ENCODE peak calls at places on chromosome 12, in five cellular contexts. L is WTC11, F is K562, Q is HepG2, E is H1. T is an unnamed sample.

GRCh38 chr12:68332726-68333630 is 816 bp upstream of the MDM1 start:
- DNase-seq in L (no peak), F (no peak), Q (no peak), E (no peak), T (no peak)

GRCh38 chr12:45216983-45217485 is 1.1 kb downstream of the ANO6 start:
- DNase-seq in L (no peak), F (no peak), Q (no peak), E (no peak), T (no peak)

GRCh38 chr12:130713581-130713991 is 2.5 kb downstream of the RIMBP2 start:
- DNase-seq in L (no peak), F (no peak), Q (no peak), E (no peak), T (no peak)

GRCh38 chr12:10235761-10236631 is 23.3 kb downstream of the GABARAPL1 start:
- DNase-seq in L (no peak), F (peak), Q (peak), E (no peak), T (no peak)

GRCh38 chr12:104305349-104305748 is 1.8 kb downstream of the EID3 start:
- DNase-seq in L (no peak), F (no peak), Q (no peak), E (no peak), T (no peak)

GRCh38 chr12:92827836-92828431 is 101.2 kb downstream of the EEA1 start:
- DNase-seq in L (peak), F (peak), Q (peak), E (no peak), T (peak)

GRCh38 chr12:109777544-109777943 is 55.7 kb downstream of the TRPV4 start:
- DNase-seq in L (no peak), F (peak), Q (peak), E (no peak), T (peak)

GRCh38 chr12:95385246-95385645 is 88.7 kb upstream of the METAP2 start:
- DNase-seq in L (no peak), F (no peak), Q (no peak), E (no peak), T (no peak)

GRCh38 chr12:53182836-53183235 is 2.1 kb upstream of the CSAD start:
- DNase-seq in L (no peak), F (peak), Q (no peak), E (no peak), T (no peak)

GRCh38 chr12:121711925-121712461 is 559 bp upstream of the TMEM120B start:
- DNase-seq in L (peak), F (no peak), Q (peak), E (no peak), T (no peak)

GRCh38 chr12:21459474-21459873 is 22.0 kb downstream of the PYROXD1 start:
- DNase-seq in L (no peak), F (no peak), Q (no peak), E (no peak), T (no peak)

GRCh38 chr12:9032202-9032964 is 43.0 kb downstream of the KLRG1 start:
- DNase-seq in L (no peak), F (no peak), Q (no peak), E (no peak), T (no peak)

GRCh38 chr12:57368349-57369095 is 62.3 kb downstream of the R3HDM2 start:
- DNase-seq in L (no peak), F (no peak), Q (peak), E (no peak), T (no peak)

GRCh38 chr12:69824956-69825355 is at the start of gene MYRFL:
- DNase-seq in L (no peak), F (no peak), Q (no peak), E (no peak), T (no peak)

GRCh38 chr12:60169904-60170303 is 574.1 kb downstream of the SLC16A7 start:
- DNase-seq in L (no peak), F (no peak), Q (no peak), E (no peak), T (no peak)

GRCh38 chr12:122226366-122227222 is 742 bp upstream of the DIABLO start:
- DNase-seq in L (no peak), F (no peak), Q (no peak), E (no peak), T (no peak)

GRCh38 chr12:9651265-9651729 is 18.2 kb upstream of the CLEC2D start:
- DNase-seq in L (no peak), F (no peak), Q (no peak), E (no peak), T (no peak)

GRCh38 chr12:75390156-75390898 is 562 bp upstream of the GLIPR1L2 start:
- DNase-seq in L (no peak), F (no peak), Q (no peak), E (no peak), T (no peak)

GRCh38 chr12:67716817-67717216 is 68.3 kb downstream of the DYRK2 start:
- DNase-seq in L (no peak), F (no peak), Q (peak), E (no peak), T (no peak)

GRCh38 chr12:116861331-116861730 is 19.9 kb downstream of the HRK start:
- DNase-seq in L (no peak), F (no peak), Q (no peak), E (no peak), T (peak)

GRCh38 chr12:115963030-115963480 is 314.4 kb downstream of the MED13L start:
- DNase-seq in L (no peak), F (no peak), Q (no peak), E (no peak), T (no peak)

GRCh38 chr12:60173213-60174170 is 577.7 kb downstream of the SLC16A7 start:
- DNase-seq in L (no peak), F (no peak), Q (no peak), E (no peak), T (no peak)

GRCh38 chr12:78568326-78569020 is 296.1 kb upstream of the SYT1 start:
- DNase-seq in L (no peak), F (no peak), Q (no peak), E (no peak), T (no peak)

GRCh38 chr12:69502342-69503081 is 32.3 kb downstream of the FRS2 start:
- DNase-seq in L (no peak), F (no peak), Q (no peak), E (no peak), T (no peak)

GRCh38 chr12:5473076-5473475 is 41.2 kb downstream of the NTF3 start:
- DNase-seq in L (no peak), F (no peak), Q (no peak), E (no peak), T (no peak)

GRCh38 chr12:42706331-42706730 is 116.8 kb upstream of the PRICKLE1 start:
- DNase-seq in L (no peak), F (no peak), Q (no peak), E (no peak), T (no peak)

GRCh38 chr12:95674088-95674595 is 116.4 kb downstream of the NTN4 start:
- DNase-seq in L (no peak), F (no peak), Q (no peak), E (no peak), T (no peak)

GRCh38 chr12:18345021-18345735 is 83.9 kb downstream of the PIK3C2G start:
- DNase-seq in L (no peak), F (no peak), Q (no peak), E (no peak), T (no peak)

GRCh38 chr12:1662761-1663439 is 28.0 kb upstream of the ADIPOR2 start:
- DNase-seq in L (peak), F (peak), Q (no peak), E (peak), T (no peak)

GRCh38 chr12:53625946-53626701 is at the start of gene ATF7:
- DNase-seq in L (peak), F (peak), Q (peak), E (peak), T (peak)

GRCh38 chr12:94101902-94102660 is 46.3 kb upstream of the PLXNC1 start:
- DNase-seq in L (peak), F (peak), Q (peak), E (peak), T (peak)

GRCh38 chr12:79689477-79690155 is 1.1 kb downstream of the PAWR start:
- DNase-seq in L (peak), F (no peak), Q (peak), E (no peak), T (no peak)

GRCh38 chr12:107441906-107442305 is 243.7 kb upstream of the PWP1 start:
- DNase-seq in L (no peak), F (no peak), Q (no peak), E (no peak), T (no peak)

GRCh38 chr12:131568336-131568735 is 142.6 kb upstream of the SFSWAP start:
- DNase-seq in L (no peak), F (no peak), Q (no peak), E (no peak), T (no peak)

GRCh38 chr12:64105026-64105425 is 117.1 kb downstream of the KICS2 start:
- DNase-seq in L (no peak), F (no peak), Q (no peak), E (no peak), T (no peak)

GRCh38 chr12:64104376-64104775 is 117.7 kb downstream of the KICS2 start:
- DNase-seq in L (no peak), F (no peak), Q (no peak), E (no peak), T (no peak)

GRCh38 chr12:64103821-64104220 is 118.3 kb downstream of the KICS2 start:
- DNase-seq in L (no peak), F (no peak), Q (no peak), E (no peak), T (no peak)

GRCh38 chr12:64099430-64099829 is 122.7 kb downstream of the KICS2 start:
- DNase-seq in L (no peak), F (no peak), Q (no peak), E (no peak), T (no peak)

DNA sequence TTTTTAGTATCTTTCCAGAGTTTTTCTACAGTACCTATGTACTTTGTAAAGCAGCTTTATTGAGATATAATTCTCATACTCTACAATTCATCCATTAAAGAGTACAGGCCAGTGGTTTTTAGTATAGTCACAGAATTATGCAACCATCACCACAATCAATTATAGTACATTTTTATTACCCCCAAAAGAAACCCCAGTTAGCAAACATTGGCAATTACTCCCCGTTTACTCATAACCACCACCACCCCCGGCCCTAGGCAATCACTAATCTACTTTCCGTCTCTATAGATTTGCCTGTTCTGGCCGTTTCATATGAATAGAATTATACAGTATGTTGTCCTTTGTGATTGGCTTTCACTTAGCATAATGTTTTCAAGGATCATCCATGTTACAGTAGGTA is 119.8 kb downstream of the KICS2 start:
- DNase-seq in L (no peak), F (no peak), Q (no peak), E (no peak), T (no peak)
- TF ChIP-seq ATF2 in L (no peak), F (no peak), Q (no peak), E (no peak), T (no peak)

GRCh38 chr12:114673169-114673833 is 10.7 kb downstream of the TBX3 start:
- DNase-seq in L (no peak), F (no peak), Q (no peak), E (no peak), T (no peak)
- TF ChIP-seq ATF2 in L (no peak), F (no peak), Q (no peak), E (no peak), T (no peak)

DNA sequence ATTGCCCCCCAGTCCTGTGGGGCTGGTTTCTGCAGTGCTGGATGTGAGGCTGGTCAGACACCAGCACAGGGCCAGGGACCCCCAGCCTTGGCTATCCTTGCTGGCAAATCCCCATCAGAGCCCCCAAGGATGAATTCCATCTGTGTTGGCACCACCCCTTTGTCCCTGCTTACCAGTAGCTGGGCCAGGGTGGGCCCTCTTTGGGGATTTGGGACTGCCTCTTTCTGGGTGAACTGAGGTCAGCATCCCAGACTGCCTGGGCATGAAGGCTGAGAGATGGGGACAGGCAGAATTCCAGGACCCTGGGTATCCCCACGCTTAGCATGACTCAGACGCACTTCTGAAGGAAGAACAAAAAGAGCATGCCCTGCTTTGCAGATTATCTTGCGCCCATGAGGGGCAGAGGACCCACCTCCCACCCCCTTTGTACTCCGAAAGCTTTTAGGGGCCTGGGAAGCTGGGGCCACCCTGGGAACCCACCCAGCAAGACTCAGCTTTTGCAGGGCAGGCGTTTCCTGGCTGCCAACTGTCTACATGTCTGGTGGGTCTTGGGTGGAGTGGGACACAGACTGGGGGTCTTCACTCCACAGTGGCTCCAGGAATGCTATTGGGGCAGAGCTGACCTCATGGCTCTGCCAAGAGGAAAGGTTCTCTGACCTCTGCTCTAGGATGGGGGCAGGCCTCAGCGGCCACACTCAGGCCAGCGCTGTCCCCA is 26.8 kb downstream of the RFLNA start:
- DNase-seq in L (no peak), F (no peak), Q (no peak), E (no peak), T (no peak)
- TF ChIP-seq ATF2 in L (no peak), F (no peak), Q (no peak), E (no peak), T (no peak)

GRCh38 chr12:89213139-89213538 is 139.2 kb downstream of the DUSP6 start:
- DNase-seq in L (no peak), F (no peak), Q (no peak), E (no peak), T (no peak)

GRCh38 chr12:89210277-89210676 is 142.0 kb downstream of the DUSP6 start:
- DNase-seq in L (no peak), F (no peak), Q (no peak), E (no peak), T (no peak)

GRCh38 chr12:89213747-89214146 is 138.6 kb downstream of the DUSP6 start:
- DNase-seq in L (no peak), F (no peak), Q (no peak), E (no peak), T (no peak)

GRCh38 chr12:89212339-89212771 is 139.9 kb downstream of the DUSP6 start:
- DNase-seq in L (no peak), F (no peak), Q (no peak), E (no peak), T (no peak)

GRCh38 chr12:89211456-89211855 is 140.8 kb downstream of the DUSP6 start:
- DNase-seq in L (no peak), F (no peak), Q (no peak), E (no peak), T (no peak)
- TF ChIP-seq ATF2 in L (no peak), F (no peak), Q (no peak), E (no peak), T (no peak)

GRCh38 chr12:112684742-112685141 is 106.8 kb upstream of the RPH3A start:
- DNase-seq in L (no peak), F (no peak), Q (peak), E (no peak), T (no peak)

GRCh38 chr12:112682586-112682985 is 109.0 kb upstream of the RPH3A start:
- DNase-seq in L (no peak), F (no peak), Q (no peak), E (no peak), T (no peak)

GRCh38 chr12:112685321-112685720 is 106.2 kb upstream of the RPH3A start:
- DNase-seq in L (no peak), F (no peak), Q (no peak), E (no peak), T (no peak)

GRCh38 chr12:112680993-112681392 is 110.6 kb upstream of the RPH3A start:
- DNase-seq in L (no peak), F (no peak), Q (no peak), E (no peak), T (no peak)

GRCh38 chr12:112686373-112686772 is 105.2 kb upstream of the RPH3A start:
- DNase-seq in L (no peak), F (no peak), Q (no peak), E (no peak), T (no peak)
- TF ChIP-seq ATF2 in L (no peak), F (no peak), Q (no peak), E (no peak), T (no peak)

DNA sequence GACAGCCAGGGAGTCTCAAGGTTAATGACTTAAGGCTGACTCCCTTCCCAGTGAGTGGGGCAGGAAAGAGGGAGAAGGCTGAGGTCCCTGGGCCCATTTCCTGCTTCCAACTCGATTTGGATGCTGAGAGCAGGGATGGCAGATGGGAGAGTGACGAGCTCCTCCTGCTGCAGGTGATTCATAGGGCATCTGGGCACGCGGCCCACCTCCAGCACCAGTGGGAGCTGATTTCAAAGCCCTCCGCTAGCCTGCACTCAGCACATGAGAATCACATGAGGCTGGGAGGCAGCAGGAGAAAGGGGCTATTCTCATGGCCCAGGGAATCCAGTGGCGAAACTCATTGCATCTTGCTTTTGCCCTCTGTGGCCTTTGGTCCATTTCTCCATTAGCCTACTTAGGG is 90.8 kb downstream of the SSPN start:
- DNase-seq in L (no peak), F (no peak), Q (no peak), E (no peak), T (no peak)
- TF ChIP-seq ATF2 in L (no peak), F (no peak), Q (no peak), E (no peak), T (no peak)

GRCh38 chr12:127340381-127340780 is 926.6 kb upstream of the TMEM132C start:
- DNase-seq in L (no peak), F (no peak), Q (no peak), E (no peak), T (no peak)
- TF ChIP-seq ATF2 in L (no peak), F (no peak), Q (no peak), E (no peak), T (no peak)

GRCh38 chr12:49069507-49070346 is at the start of gene RHEBL1:
- DNase-seq in L (peak), F (peak), Q (peak), E (peak), T (peak)
- TF ChIP-seq ATF2 in L (no peak), F (no peak), Q (peak), E (no peak), T (no peak)

GRCh38 chr12:100919116-100919515 is 124.5 kb downstream of the ANO4 start:
- DNase-seq in L (no peak), F (no peak), Q (no peak), E (no peak), T (no peak)

GRCh38 chr12:100908501-100908900 is 113.9 kb downstream of the ANO4 start:
- DNase-seq in L (no peak), F (no peak), Q (no peak), E (no peak), T (no peak)

GRCh38 chr12:100913872-100914600 is 119.5 kb downstream of the ANO4 start:
- DNase-seq in L (no peak), F (no peak), Q (no peak), E (no peak), T (no peak)
- TF ChIP-seq ATF2 in L (no peak), F (no peak), Q (no peak), E (no peak), T (no peak)

GRCh38 chr12:47165934-47166333 is 86.2 kb upstream of the AMIGO2 start:
- DNase-seq in L (no peak), F (no peak), Q (no peak), E (no peak), T (no peak)
- TF ChIP-seq ATF2 in L (no peak), F (no peak), Q (no peak), E (no peak), T (no peak)

T was measured in GM12878.